ENCODE peak calls at places on chromosomes 3 and 15, in nine cellular contexts. Y, X, F, C, I, Z, H, V and T are unnamed samples.

GRCh38 chr3:155026999-155027591 is 53.0 kb upstream of the MME start:
- DNase-seq in F (peak; percentile 28), X (peak; percentile 30), Z (peak; percentile 70), C (no peak), H (no peak), Y (no peak), I (peak; percentile 63), V (no peak), T (no peak)

GRCh38 chr3:56296361-56296760 is 171.9 kb downstream of the ERC2 start:
- DNase-seq in F (no peak), V (no peak), Z (no peak), X (no peak), I (no peak), Y (no peak), C (no peak), H (no peak), T (no peak)

GRCh38 chr3:111735271-111735758 is 123.8 kb upstream of the PHLDB2 start:
- DNase-seq in F (peak; percentile 94), I (peak; percentile 82), C (no peak), H (no peak), V (no peak), X (peak; percentile 62), Z (peak; percentile 89), Y (peak; percentile 93), T (no peak)

GRCh38 chr3:63910873-63911272 is 1.3 kb downstream of the SCAANT1 start:
- DNase-seq in Y (peak; percentile 29), Z (peak; percentile 41), I (peak; percentile 20), X (no peak), H (no peak), F (peak; percentile 11), C (no peak), V (no peak), T (no peak)

GRCh38 chr15:90165659-90166489 is 35.3 kb upstream of the SEMA4B start:
- DNase-seq in H (peak; percentile 11), F (peak; percentile 100), Y (peak; percentile 100), C (peak; percentile 99), V (peak; percentile 94), I (peak; percentile 95), Z (peak; percentile 99), X (peak; percentile 83), T (no peak)

GRCh38 chr3:134378384-134378783 is 4.1 kb upstream of the AMOTL2 start:
- DNase-seq in X (no peak), I (peak; percentile 59), C (no peak), Y (no peak), H (no peak), F (no peak), Z (peak; percentile 46), V (no peak), T (peak; percentile 67)

GRCh38 chr3:158107508-158108095 is 1.4 kb upstream of the SHOX2 start:
- DNase-seq in C (no peak), H (no peak), F (no peak), V (no peak), I (no peak), X (no peak), Z (peak; percentile 47), Y (no peak), T (no peak)

GRCh38 chr15:86010398-86010797 is 69.3 kb upstream of the AGBL1 start:
- DNase-seq in C (no peak), F (no peak), Y (no peak), H (no peak), I (no peak), X (no peak), V (no peak), Z (no peak), T (no peak)

GRCh38 chr3:169668081-169668956 is 4.8 kb upstream of the MECOM start:
- DNase-seq in X (no peak), V (no peak), C (no peak), I (peak; percentile 53), F (no peak), Y (no peak), Z (peak; percentile 58), H (no peak), T (no peak)

GRCh38 chr3:29576181-29576580 is 295.3 kb downstream of the RBMS3 start:
- DNase-seq in I (no peak), C (no peak), V (no peak), X (no peak), H (no peak), F (no peak), Y (peak; percentile 85), Z (no peak), T (no peak)

GRCh38 chr3:150925751-150926201 is 20.5 kb upstream of the MINDY4B start:
- DNase-seq in H (no peak), Z (peak; percentile 55), I (peak; percentile 15), Y (peak; percentile 19), C (peak; percentile 8), V (no peak), F (no peak), X (no peak), T (no peak)

GRCh38 chr3:47573190-47574172 is 5.2 kb downstream of the CSPG5 start:
- DNase-seq in V (no peak), Z (no peak), Y (no peak), C (no peak), X (no peak), H (no peak), I (no peak), F (no peak), T (no peak)

GRCh38 chr3:52779011-52779410 is 1.6 kb downstream of the ITIH1 start:
- DNase-seq in C (no peak), Y (no peak), Z (no peak), V (no peak), H (no peak), F (no peak), X (no peak), I (no peak), T (no peak)

GRCh38 chr3:139121513-139122220 is 77.0 kb upstream of the PRR23C start:
- DNase-seq in F (no peak), V (no peak), I (peak; percentile 63), C (no peak), H (no peak), Z (peak; percentile 66), Y (no peak), X (no peak), T (peak; percentile 42)

GRCh38 chr3:116135462-116135861 is 309.8 kb downstream of the LSAMP start:
- DNase-seq in F (peak; percentile 2), I (peak; percentile 94), X (no peak), Z (peak; percentile 75), V (no peak), C (no peak), Y (peak; percentile 33), H (no peak), T (no peak)

GRCh38 chr3:51353566-51354140 is 31.4 kb upstream of the MANF start:
- DNase-seq in V (no peak), H (no peak), Y (no peak), I (peak; percentile 28), X (no peak), Z (peak; percentile 29), C (no peak), F (no peak), T (no peak)

GRCh38 chr15:73605759-73606423 is 27.3 kb downstream of the NPTN start:
- DNase-seq in F (no peak), X (no peak), H (no peak), Z (no peak), I (no peak), C (no peak), Y (no peak), V (no peak), T (no peak)

GRCh38 chr15:50452927-50453326 is 28.7 kb downstream of the USP8 start:
- DNase-seq in Y (no peak), Z (peak; percentile 18), V (no peak), X (peak; percentile 35), C (no peak), H (no peak), I (peak; percentile 42), F (no peak), T (no peak)

GRCh38 chr3:159674583-159674982 is 314.1 kb upstream of the IL12A start:
- DNase-seq in F (no peak), V (no peak), Y (peak; percentile 56), C (no peak), Z (no peak), H (no peak), X (no peak), I (no peak), T (no peak)

GRCh38 chr15:22845289-22845900 is 6.9 kb downstream of the NIPA2 start:
- DNase-seq in C (no peak), Z (peak; percentile 30), Y (no peak), I (peak; percentile 32), H (no peak), V (no peak), X (no peak), F (peak; percentile 21), T (no peak)

GRCh38 chr3:34374521-34374920 is 576.1 kb downstream of the PDCD6IP start:
- DNase-seq in F (no peak), C (no peak), X (no peak), H (no peak), I (no peak), V (no peak), Z (no peak), Y (no peak), T (no peak)
- TF ChIP-seq CTCF in F (no peak), C (no peak), X (no peak), H (no peak), I (no peak), V (no peak), Z (no peak), Y (no peak), T (no peak)

GRCh38 chr3:32246079-32246675 is 7.7 kb downstream of the CMTM8 start:
- DNase-seq in H (no peak), C (no peak), V (no peak), I (peak; percentile 15), X (no peak), Y (peak; percentile 69), F (no peak), Z (no peak), T (no peak)
- TF ChIP-seq CTCF in H (no peak), C (no peak), V (no peak), I (no peak), X (no peak), Y (no peak), F (no peak), Z (no peak), T (no peak)

GRCh38 chr3:147616998-147617619 is 207.9 kb downstream of the ZIC1 start:
- DNase-seq in H (no peak), V (no peak), C (no peak), F (peak; percentile 21), Z (peak; percentile 7), Y (no peak), X (no peak), I (peak; percentile 56), T (no peak)
- TF ChIP-seq CTCF in H (no peak), V (peak; percentile 52), C (peak; percentile 30), F (peak; percentile 84), Z (peak; percentile 51), Y (peak; percentile 51), X (peak; percentile 44), I (no peak), T (peak; percentile 69)

DNA sequence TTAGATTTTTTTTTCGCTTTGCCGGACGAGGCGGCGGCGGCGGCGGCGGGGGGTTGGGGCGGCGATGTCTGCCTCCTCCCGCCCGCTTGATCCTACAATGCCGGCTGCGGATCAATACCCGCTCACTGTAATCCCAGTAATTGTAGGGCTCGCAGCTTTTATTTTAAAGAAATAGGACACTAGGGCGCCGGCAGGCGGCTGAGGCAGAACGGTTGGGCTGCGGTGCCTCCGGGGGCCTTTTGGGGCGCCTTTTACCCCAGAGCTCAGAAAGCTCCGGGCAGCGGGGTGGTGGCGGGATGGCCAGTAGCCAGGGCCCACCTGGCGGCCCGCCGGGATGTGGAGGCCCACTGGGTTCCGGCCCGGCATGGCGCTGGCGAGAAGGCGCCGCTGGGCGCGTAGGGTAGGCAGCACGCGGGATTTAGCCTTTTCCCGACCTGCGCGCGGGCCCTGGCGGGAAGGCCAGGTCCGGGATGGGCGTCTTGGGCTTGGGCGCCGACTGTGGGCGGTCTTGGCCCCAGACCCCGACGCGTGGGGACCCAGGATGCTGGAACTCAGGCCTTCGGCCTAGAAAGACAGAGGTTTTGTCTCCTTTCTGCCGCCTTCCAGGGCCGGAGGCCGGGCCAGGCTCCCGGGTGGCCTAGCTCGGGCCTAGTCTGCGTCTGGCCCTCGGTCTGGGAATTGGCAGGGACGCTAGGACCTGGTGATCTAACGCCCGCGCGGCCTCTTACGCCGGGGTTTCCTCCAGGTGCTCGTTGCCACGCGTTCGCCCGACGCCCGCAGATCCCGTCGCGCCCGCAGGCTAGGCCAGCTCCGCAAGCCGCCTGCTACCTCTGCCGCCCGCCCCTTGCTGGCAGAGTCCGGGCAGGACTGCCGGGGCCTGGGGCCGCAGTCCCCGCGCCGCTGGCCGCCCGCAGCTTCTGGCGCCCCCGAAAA is 15.5 kb upstream of the ONECUT1 start:
- DNase-seq in V (no peak), X (no peak), F (no peak), H (no peak), C (no peak), Z (peak; percentile 43), I (no peak), Y (no peak), T (no peak)
- TF ChIP-seq CTCF in V (peak; percentile 7), X (no peak), F (peak; percentile 28), H (no peak), C (no peak), Z (no peak), I (no peak), Y (peak; percentile 10), T (no peak)